ENCODE peak calls at places on chromosomes 12 and 14, in seven cellular contexts. V, U, I, M, D, F and L are unnamed samples.

GRCh38 chr12:26047401-26048226 is 77.2 kb downstream of the BHLHE41 start:
- DNase-seq in U (no peak), I (no peak), M (peak; percentile 80), V (no peak), D (no peak), F (no peak), L (peak; percentile 17)

GRCh38 chr12:74538491-74539258 is 1.0 kb downstream of the ATXN7L3B start:
- DNase-seq in D (peak; percentile 9), U (no peak), F (no peak), V (no peak), I (no peak), M (no peak), L (no peak)

GRCh38 chr12:81330480-81330879 is 252.6 kb downstream of the ACSS3 start:
- DNase-seq in V (no peak), M (peak; percentile 13), U (no peak), F (no peak), I (no peak), D (no peak), L (no peak)

GRCh38 chr14:52917732-52918131 is 33.1 kb downstream of the FERMT2 start:
- DNase-seq in M (no peak), V (no peak), I (no peak), U (no peak), D (no peak), F (no peak), L (no peak)

GRCh38 chr14:23571701-23572523 is 4.3 kb upstream of the AP1G2 start:
- DNase-seq in V (no peak), U (no peak), M (no peak), I (no peak), F (no peak), D (no peak), L (no peak)

GRCh38 chr12:32505546-32505945 is 106.2 kb downstream of the FGD4 start:
- DNase-seq in F (no peak), M (no peak), I (no peak), U (no peak), D (no peak), V (no peak), L (no peak)

GRCh38 chr14:65927871-65928270 is 515.3 kb downstream of the FUT8 start:
- DNase-seq in M (peak; percentile 54), D (peak; percentile 77), F (no peak), I (no peak), V (no peak), U (no peak), L (peak; percentile 23)

GRCh38 chr12:13124661-13125505 is 21.4 kb upstream of the GSG1 start:
- DNase-seq in U (no peak), V (no peak), F (peak; percentile 21), M (peak; percentile 2), I (no peak), D (peak; percentile 66), L (no peak)

GRCh38 chr12:46555379-46555778 is 182.8 kb upstream of the SLC38A2 start:
- DNase-seq in U (no peak), I (no peak), F (peak; percentile 76), M (no peak), V (no peak), D (no peak), L (no peak)

GRCh38 chr14:100589071-100589759 is 2.0 kb upstream of the BEGAIN start:
- DNase-seq in U (no peak), M (peak; percentile 38), I (no peak), V (peak; percentile 4), D (no peak), F (no peak), L (peak; percentile 80)

GRCh38 chr12:116442304-116442703 is 116.9 kb upstream of the MAP1LC3B2 start:
- DNase-seq in D (no peak), U (no peak), I (no peak), F (no peak), V (no peak), M (no peak), L (no peak)

GRCh38 chr14:106844608-106845285 is 1318.4 kb downstream of the TMEM121 start:
- DNase-seq in V (peak; percentile 75), U (peak; percentile 76), M (no peak), D (peak; percentile 43), F (no peak), I (peak; percentile 80), L (peak; percentile 24)

GRCh38 chr12:91074851-91075250 is 17.0 kb upstream of the KERA start:
- DNase-seq in U (no peak), F (no peak), I (no peak), M (no peak), V (no peak), D (no peak), L (no peak)

GRCh38 chr12:71070416-71071155 is 87.2 kb downstream of the TSPAN8 start:
- DNase-seq in U (no peak), I (no peak), F (no peak), M (no peak), V (no peak), D (no peak), L (no peak)

GRCh38 chr14:104955396-104955770 is 22.8 kb downstream of the AHNAK2 start:
- DNase-seq in D (no peak), V (no peak), U (no peak), I (no peak), M (no peak), F (no peak), L (no peak)

GRCh38 chr14:32633214-32633864 is 304.2 kb downstream of the AKAP6 start:
- DNase-seq in F (no peak), I (no peak), M (no peak), D (no peak), V (no peak), U (no peak), L (peak; percentile 0)

GRCh38 chr12:14278294-14278953 is 87.1 kb upstream of the ATF7IP start:
- DNase-seq in V (no peak), I (no peak), F (no peak), M (no peak), D (no peak), U (no peak), L (no peak)

GRCh38 chr12:113461666-113462065 is 10.0 kb downstream of the LHX5 start:
- DNase-seq in M (peak; percentile 82), D (no peak), V (no peak), I (no peak), U (no peak), F (no peak), L (peak; percentile 79)

GRCh38 chr14:79091381-79091963 is 921.3 kb downstream of the NRXN3 start:
- DNase-seq in M (peak; percentile 22), U (no peak), D (no peak), V (no peak), F (no peak), I (no peak), L (peak; percentile 10)

GRCh38 chr12:19884081-19884480 is 444.8 kb downstream of the AEBP2 start:
- DNase-seq in D (no peak), V (no peak), M (no peak), F (no peak), I (peak; percentile 77), U (no peak), L (no peak)

GRCh38 chr12:111404362-111405148 is 1.2 kb upstream of the SH2B3 start:
- DNase-seq in I (peak; percentile 78), F (no peak), V (peak; percentile 38), D (no peak), M (peak; percentile 92), U (peak; percentile 51), L (peak; percentile 87)

GRCh38 chr12:18998343-18999270 is 130.9 kb upstream of the PLEKHA5 start:
- DNase-seq in F (peak; percentile 71), I (no peak), D (peak; percentile 30), U (peak; percentile 33), M (no peak), V (no peak), L (no peak)

GRCh38 chr14:99125113-99125512 is 146.9 kb downstream of the BCL11B start:
- DNase-seq in V (no peak), D (no peak), I (peak; percentile 30), U (peak; percentile 18), F (no peak), M (no peak), L (no peak)

GRCh38 chr12:5222011-5222461 is 178.4 kb downstream of the KCNA5 start:
- DNase-seq in U (no peak), M (peak; percentile 71), V (no peak), I (no peak), D (no peak), F (no peak), L (peak; percentile 71)

GRCh38 chr14:54664961-54665360 is 98.0 kb downstream of the SAMD4A start:
- DNase-seq in V (no peak), M (no peak), F (no peak), U (no peak), D (no peak), I (no peak), L (no peak)

GRCh38 chr14:98144964-98145363 is 1127.0 kb downstream of the BCL11B start:
- DNase-seq in U (no peak), D (no peak), V (no peak), M (no peak), I (no peak), F (no peak), L (no peak)

DNA sequence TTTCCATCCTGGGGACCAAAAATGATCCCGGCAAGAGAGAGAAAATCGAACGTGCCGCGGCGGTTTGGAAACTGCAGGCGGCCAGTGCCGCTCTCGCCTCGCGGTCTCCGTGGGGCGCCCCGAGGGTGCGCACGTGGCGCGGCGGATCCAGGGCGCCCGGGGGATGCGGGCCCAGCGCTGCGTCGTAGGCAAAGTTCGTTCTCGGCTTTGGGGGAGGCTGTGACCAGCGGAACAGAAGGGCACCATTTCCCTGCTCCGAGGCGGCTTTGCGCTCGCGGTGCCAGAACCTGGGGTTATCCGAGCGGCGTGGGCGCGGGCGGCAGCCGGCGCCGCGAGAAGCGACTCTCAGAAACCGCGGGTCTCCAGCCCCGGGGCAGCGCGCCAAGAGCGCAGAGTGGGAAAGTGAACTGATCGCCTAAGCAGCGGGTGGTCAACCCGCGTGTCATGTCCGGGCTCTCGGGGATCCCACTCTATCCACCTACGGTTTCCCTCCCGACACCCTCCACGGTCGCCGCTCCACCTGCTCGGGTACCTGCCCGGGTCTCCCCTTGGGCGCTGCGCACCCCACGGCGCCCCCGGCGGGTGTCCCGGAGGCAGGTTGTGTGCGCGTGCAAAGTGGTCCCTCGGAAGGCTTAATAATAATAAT is 1.1 kb downstream of the ESRRB start:
- DNase-seq in V (no peak), I (no peak), M (no peak), D (no peak), F (no peak), U (no peak), L (peak; percentile 63)
- H3K4me3 ChIP-seq in V (peak overlapping the region; percentile 54), I (peak overlapping the region; percentile 36), M (peak overlapping the region; percentile 86), D (no peak overlapping the region), F (no peak overlapping the region), U (no peak overlapping the region), L (peak overlapping the region; percentile 50)

GRCh38 chr14:24664366-24664765 is 30.4 kb upstream of the GZMB start:
- DNase-seq in D (no peak), U (no peak), F (no peak), M (no peak), I (no peak), V (no peak), L (no peak)
- H3K27me3 ChIP-seq in D (no peaks in the 10 kb centered on the region), U (no peaks in the 10 kb centered on the region), F (no peaks in the 10 kb centered on the region), M (no peaks in the 10 kb centered on the region), I (no peaks in the 10 kb centered on the region), V (peaks cover 6% of the 10 kb centered on the region), L (no peaks in the 10 kb centered on the region)

GRCh38 chr14:76615331-76615730 is 145.9 kb upstream of the VASH1 start:
- DNase-seq in M (no peak), I (no peak), V (no peak), U (no peak), F (no peak), D (no peak), L (no peak)
- H3K4me3 ChIP-seq in M (no peak overlapping the region), I (no peak overlapping the region), V (no peak overlapping the region), U (no peak overlapping the region), F (no peak overlapping the region), D (no peak overlapping the region), L (no peak overlapping the region)

GRCh38 chr12:120366884-120367251 is 2.1 kb downstream of the MSI1 start:
- DNase-seq in I (no peak), D (no peak), F (no peak), V (no peak), M (no peak), U (no peak), L (no peak)
- H3K27me3 ChIP-seq in I (peaks cover 16% of the 10 kb centered on the region), D (peaks cover 33% of the 10 kb centered on the region), F (peaks cover 83% of the 10 kb centered on the region), V (peaks cover 57% of the 10 kb centered on the region), M (peaks cover 41% of the 10 kb centered on the region), U (no peaks in the 10 kb centered on the region), L (peaks cover 31% of the 10 kb centered on the region)